ENCODE peak calls at places on chromosome 21, in six cellular contexts. K is type B pancreatic cell, W is progenitor cell of endocrine pancreas, T is bronchial epithelial cell, A is AG04449, C is neural crest cell. Y is an unnamed sample.
A peak's percentile ranks its signal among the peaks of the same experiment; 100 is the strongest.

GRCh38 chr21:44930543-44930981 is 9.3 kb upstream of the SLX9 start:
- DNase-seq in A (no peak), K (no peak), C (no peak), W (no peak), T (no peak), Y (no peak)

GRCh38 chr21:45041351-45041805 is 33.0 kb upstream of the ADARB1 start:
- DNase-seq in A (peak; percentile 54), K (no peak), W (no peak), T (no peak), C (no peak), Y (no peak)

GRCh38 chr21:39525129-39525528 is 73.4 kb downstream of the SH3BGR start:
- DNase-seq in C (no peak), W (no peak), A (no peak), T (no peak), K (no peak), Y (no peak)

GRCh38 chr21:34693192-34693810 is 24.5 kb downstream of the CLIC6 start:
- DNase-seq in A (peak; percentile 23), K (no peak), C (peak; percentile 23), W (no peak), T (peak; percentile 62), Y (no peak)

GRCh38 chr21:26850116-26850643 is 5.0 kb upstream of the ADAMTS1 start:
- DNase-seq in K (no peak), T (peak; percentile 68), A (no peak), W (no peak), C (no peak), Y (no peak)

GRCh38 chr21:35095859-35096291 is 46.8 kb upstream of the RUNX1 start:
- DNase-seq in T (no peak), K (no peak), W (no peak), C (no peak), A (peak; percentile 34), Y (no peak)

GRCh38 chr21:35377505-35378090 is 328.5 kb upstream of the RUNX1 start:
- DNase-seq in W (no peak), K (no peak), T (peak; percentile 39), C (no peak), A (no peak), Y (no peak)

GRCh38 chr21:31675960-31676359 is 16.5 kb downstream of the SOD1 start:
- DNase-seq in T (no peak), C (no peak), K (no peak), W (no peak), A (no peak), Y (no peak)

GRCh38 chr21:39885119-39885848 is 18.0 kb downstream of the PCP4 start:
- DNase-seq in W (no peak), T (no peak), A (no peak), K (no peak), C (peak; percentile 22), Y (no peak)

GRCh38 chr21:41725421-41726021 is 41.3 kb downstream of the RIPK4 start:
- DNase-seq in A (no peak), W (no peak), T (no peak), K (no peak), C (no peak), Y (no peak)

GRCh38 chr21:41726058-41726558 is 40.7 kb downstream of the RIPK4 start:
- DNase-seq in K (no peak), C (no peak), T (no peak), A (no peak), W (no peak), Y (no peak)

GRCh38 chr21:41719691-41720090 is 47.2 kb downstream of the RIPK4 start:
- DNase-seq in A (no peak), T (no peak), K (no peak), C (no peak), W (no peak), Y (no peak)

GRCh38 chr21:41720250-41720649 is 46.6 kb downstream of the RIPK4 start:
- DNase-seq in A (no peak), K (no peak), C (no peak), T (no peak), W (no peak), Y (no peak)

DNA sequence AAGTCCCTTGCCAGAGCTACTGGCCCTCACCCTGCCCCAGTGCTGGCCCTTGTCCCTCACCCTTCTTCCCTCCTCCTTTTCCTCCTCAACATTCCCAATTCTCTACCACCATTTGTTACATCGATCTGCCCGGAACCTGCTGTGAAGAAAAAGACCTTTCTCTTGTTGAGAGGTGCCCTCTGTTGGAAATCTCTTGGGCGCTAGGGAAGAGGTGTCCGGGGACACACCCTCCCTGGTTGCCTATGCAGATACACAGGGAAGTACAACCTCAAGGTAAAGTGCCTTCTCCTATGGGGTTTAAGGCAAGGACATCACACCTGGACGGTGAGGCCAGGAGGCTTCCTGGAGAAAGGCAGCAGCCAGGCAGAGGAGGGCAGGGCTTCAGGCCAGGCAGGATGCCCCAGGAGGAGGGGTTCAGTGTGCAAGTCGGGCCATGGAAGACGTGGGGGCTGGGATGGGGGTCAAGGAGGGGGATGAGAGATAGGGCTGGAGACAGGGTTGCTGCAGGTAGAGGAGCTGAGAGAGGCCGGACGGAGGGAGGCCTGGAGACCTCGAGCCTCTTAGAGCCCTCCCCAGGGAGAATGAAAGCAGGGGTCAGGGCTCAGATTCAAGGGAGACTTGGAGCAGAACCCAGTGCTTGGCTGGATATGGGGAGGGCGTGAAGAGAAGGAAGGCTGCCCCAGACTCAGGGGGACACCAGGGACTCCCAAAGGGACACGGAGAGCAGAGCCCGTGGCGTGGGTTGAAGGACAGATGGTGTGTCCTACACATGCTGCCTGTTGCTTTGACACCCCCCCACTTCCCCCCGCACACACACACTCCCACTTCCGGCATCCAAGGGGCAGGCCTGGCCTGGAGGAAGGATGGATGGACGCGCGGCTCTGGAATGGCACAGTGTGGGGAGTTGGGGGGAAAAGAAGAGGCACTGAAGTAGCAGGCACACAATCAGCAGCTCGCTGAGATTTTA is 44.5 kb downstream of the RIPK4 start:
- DNase-seq in K (no peak), W (no peak), C (no peak), T (no peak), A (no peak), Y (no peak)
- TF ChIP-seq CTCF in K (no peak), W (no peak), C (no peak), T (no peak), A (no peak), Y (no peak)

GRCh38 chr21:37917612-37918011 is 1.4 kb upstream of the KCNJ6 start:
- DNase-seq in K (no peak), W (no peak), T (peak; percentile 71), C (no peak), A (peak; percentile 16), Y (no peak)

GRCh38 chr21:37915941-37916794 is at the start of gene KCNJ6:
- DNase-seq in W (peak; percentile 59), C (peak; percentile 85), K (peak; percentile 78), A (no peak), T (no peak), Y (peak; percentile 46)

GRCh38 chr21:37915516-37915915 is 741 bp downstream of the KCNJ6 start:
- DNase-seq in A (no peak), T (no peak), W (no peak), C (no peak), K (no peak), Y (no peak)

GRCh38 chr21:37914211-37914900 is 1.9 kb downstream of the KCNJ6 start:
- DNase-seq in C (peak; percentile 50), K (no peak), A (no peak), W (peak; percentile 85), T (no peak), Y (peak; percentile 81)

DNA sequence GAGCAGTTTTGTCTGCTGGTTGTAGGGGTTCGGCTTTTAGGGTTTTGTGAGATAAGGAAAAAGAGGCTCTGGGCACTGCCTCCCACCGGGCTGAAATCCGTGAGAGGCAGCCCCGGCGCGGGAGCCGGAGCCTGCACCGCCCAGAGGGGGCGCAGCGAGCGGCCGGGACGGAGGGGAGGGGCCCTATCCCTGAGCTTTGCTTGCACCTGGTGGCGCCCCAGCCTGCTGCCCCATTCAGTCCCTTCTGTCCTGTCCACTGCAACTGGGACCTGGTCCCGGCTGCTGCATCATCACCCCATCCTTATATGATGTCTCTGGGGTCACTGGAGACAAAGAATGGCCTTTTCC is 512 bp upstream of the KCNJ6 start:
- DNase-seq in C (peak; percentile 61), K (no peak), A (no peak), W (peak; percentile 54), T (no peak), Y (no peak)
- TF ChIP-seq CTCF in C (peak; percentile 10), K (peak; percentile 26), A (peak; percentile 36), W (peak; percentile 46), T (peak; percentile 7), Y (peak; percentile 2)

DNA sequence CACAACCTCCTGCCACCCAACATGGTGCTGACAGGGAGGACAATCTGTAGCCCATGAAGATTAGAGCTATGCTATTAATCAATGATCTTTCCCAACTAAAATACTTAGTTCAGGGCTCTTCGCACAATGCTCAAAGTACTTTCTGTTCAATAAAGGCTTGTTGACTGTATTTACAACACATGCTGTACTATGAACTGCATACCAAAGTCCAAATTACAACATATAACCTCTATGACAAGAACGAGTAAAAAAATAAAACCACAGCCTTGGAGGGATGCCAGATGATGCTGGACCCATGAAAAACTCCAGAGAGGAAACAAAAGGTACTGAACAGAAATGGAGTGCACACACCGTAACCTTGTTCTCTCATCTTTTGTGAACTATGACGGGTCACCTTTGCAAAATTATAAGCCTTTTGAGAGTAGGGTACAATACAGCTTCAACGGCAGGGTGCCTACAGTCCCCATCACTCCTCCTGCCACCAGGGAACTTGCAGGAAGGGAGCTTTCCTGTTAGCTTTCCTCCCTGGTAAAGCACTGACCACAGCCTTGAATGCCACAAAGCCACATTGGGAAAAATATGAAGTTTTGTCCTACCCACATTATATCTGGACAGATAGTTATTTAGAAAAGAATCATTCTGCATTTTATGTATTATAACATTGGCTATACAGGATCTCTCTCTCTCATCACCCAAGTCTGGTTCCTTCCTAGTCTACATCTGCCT is 175.6 kb downstream of the NRIP1 start:
- DNase-seq in W (no peak), T (peak; percentile 43), C (no peak), A (no peak), K (no peak), Y (no peak)
- TF ChIP-seq CTCF in W (no peak), T (no peak), C (no peak), A (no peak), K (no peak), Y (no peak)

GRCh38 chr21:43192501-43193081 is 23.8 kb downstream of the CRYAA start:
- DNase-seq in W (peak; percentile 5), T (no peak), A (no peak), C (no peak), K (peak; percentile 49), Y (no peak)
- TF ChIP-seq CTCF in W (no peak), T (no peak), A (no peak), C (no peak), K (no peak), Y (no peak)

DNA sequence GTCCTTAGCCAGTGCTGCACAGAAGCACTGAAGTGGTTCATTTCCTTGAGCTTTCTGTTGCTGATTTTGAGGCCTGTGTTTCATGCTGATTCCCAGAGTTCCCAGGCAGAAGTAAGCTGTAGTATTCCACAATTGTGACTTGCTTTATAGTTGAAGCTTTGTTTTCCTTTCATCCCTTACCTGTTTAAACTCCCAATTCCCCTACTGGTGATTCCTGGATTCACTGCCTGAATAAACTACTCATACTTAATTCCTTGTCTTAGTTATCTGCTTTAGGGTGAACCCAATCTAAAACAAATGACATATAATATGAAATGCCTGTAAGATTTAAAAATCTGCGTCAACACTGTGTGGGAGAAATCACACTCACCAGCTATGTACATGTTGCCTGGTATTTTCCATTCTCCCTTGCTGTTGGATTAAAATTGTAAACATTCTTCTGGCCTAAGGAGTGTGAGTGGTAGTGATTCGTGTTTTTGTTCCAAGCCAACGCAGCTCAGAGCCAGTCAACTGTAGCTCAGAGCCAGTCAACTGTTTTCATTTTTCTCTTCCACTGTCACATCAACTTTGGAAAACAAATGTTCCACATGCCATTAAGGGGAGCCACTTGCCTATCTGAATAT is 879.4 kb downstream of the MRPL39 start:
- DNase-seq in K (no peak), T (no peak), W (no peak), C (no peak), A (peak; percentile 37), Y (no peak)
- TF ChIP-seq CTCF in K (no peak), T (no peak), W (no peak), C (no peak), A (no peak), Y (no peak)

Y was measured in mesothelial cell of epicardium.